ENCODE peak calls at places on chromosomes 16 and 17, in seven cellular contexts. One of them, this sample, is unnamed.

GRCh38 chr16:22188595-22189442 is 17.3 kb upstream of the EEF2K start:
- DNase-seq in CD8-positive, alpha-beta T cell: peak; percentile 66
- DNase-seq in tibial artery: peak; percentile 80
- DNase-seq in progenitor cell of endocrine pancreas: peak; percentile 51
- DNase-seq in fibroblast of the aortic adventitia: peak; percentile 97
- DNase-seq in body of pancreas: peak; percentile 91
- DNase-seq in GM13977: peak; percentile 65
- DNase-seq in this sample: peak; percentile 65

GRCh38 chr17:61461967-61462733 is 9.9 kb downstream of the TBX4 start:
- DNase-seq in CD8-positive, alpha-beta T cell: no peak
- DNase-seq in tibial artery: no peak
- DNase-seq in progenitor cell of endocrine pancreas: no peak
- DNase-seq in fibroblast of the aortic adventitia: peak; percentile 20
- DNase-seq in body of pancreas: no peak
- DNase-seq in GM13977: no peak
- DNase-seq in this sample: no peak

GRCh38 chr17:74739227-74739831 is 2.3 kb downstream of the RAB37 start:
- DNase-seq in CD8-positive, alpha-beta T cell: peak; percentile 37
- DNase-seq in tibial artery: no peak
- DNase-seq in progenitor cell of endocrine pancreas: no peak
- DNase-seq in fibroblast of the aortic adventitia: no peak
- DNase-seq in body of pancreas: no peak
- DNase-seq in GM13977: no peak
- DNase-seq in this sample: no peak

GRCh38 chr17:1644493-1645206 is 882 bp downstream of the SCARF1 start:
- DNase-seq in CD8-positive, alpha-beta T cell: no peak
- DNase-seq in tibial artery: no peak
- DNase-seq in progenitor cell of endocrine pancreas: no peak
- DNase-seq in fibroblast of the aortic adventitia: peak; percentile 17
- DNase-seq in body of pancreas: no peak
- DNase-seq in GM13977: peak; percentile 81
- DNase-seq in this sample: no peak

GRCh38 chr17:76383645-76384221 is 676 bp upstream of the SPHK1 start:
- DNase-seq in CD8-positive, alpha-beta T cell: peak; percentile 51
- DNase-seq in tibial artery: no peak
- DNase-seq in progenitor cell of endocrine pancreas: peak; percentile 43
- DNase-seq in fibroblast of the aortic adventitia: peak; percentile 58
- DNase-seq in body of pancreas: peak; percentile 49
- DNase-seq in GM13977: peak; percentile 82
- DNase-seq in this sample: no peak

GRCh38 chr16:3087836-3088235 is 11.3 kb downstream of the ZSCAN10 start:
- DNase-seq in CD8-positive, alpha-beta T cell: no peak
- DNase-seq in tibial artery: no peak
- DNase-seq in progenitor cell of endocrine pancreas: no peak
- DNase-seq in fibroblast of the aortic adventitia: no peak
- DNase-seq in body of pancreas: no peak
- DNase-seq in GM13977: peak; percentile 22
- DNase-seq in this sample: no peak

GRCh38 chr17:5832886-5833285 is 237.3 kb upstream of the WSCD1 start:
- DNase-seq in CD8-positive, alpha-beta T cell: no peak
- DNase-seq in tibial artery: no peak
- DNase-seq in progenitor cell of endocrine pancreas: no peak
- DNase-seq in fibroblast of the aortic adventitia: peak; percentile 35
- DNase-seq in body of pancreas: no peak
- DNase-seq in GM13977: no peak
- DNase-seq in this sample: no peak

GRCh38 chr17:41504126-41504977 is 1.1 kb downstream of the KRT13 start:
- DNase-seq in CD8-positive, alpha-beta T cell: no peak
- DNase-seq in tibial artery: no peak
- DNase-seq in progenitor cell of endocrine pancreas: no peak
- DNase-seq in fibroblast of the aortic adventitia: peak; percentile 25
- DNase-seq in body of pancreas: no peak
- DNase-seq in GM13977: no peak
- DNase-seq in this sample: no peak

GRCh38 chr17:8922451-8922850 is 43.1 kb downstream of the PIK3R5 start:
- DNase-seq in CD8-positive, alpha-beta T cell: no peak
- DNase-seq in tibial artery: no peak
- DNase-seq in progenitor cell of endocrine pancreas: no peak
- DNase-seq in fibroblast of the aortic adventitia: peak; percentile 81
- DNase-seq in body of pancreas: peak; percentile 51
- DNase-seq in GM13977: no peak
- DNase-seq in this sample: no peak

GRCh38 chr16:72198641-72199250 is 26.8 kb upstream of the PMFBP1 start:
- DNase-seq in CD8-positive, alpha-beta T cell: no peak
- DNase-seq in tibial artery: no peak
- DNase-seq in progenitor cell of endocrine pancreas: no peak
- DNase-seq in fibroblast of the aortic adventitia: no peak
- DNase-seq in body of pancreas: no peak
- DNase-seq in GM13977: no peak
- DNase-seq in this sample: no peak

GRCh38 chr16:68389006-68389405 is 59.3 kb downstream of the SMPD3 start:
- DNase-seq in CD8-positive, alpha-beta T cell: no peak
- DNase-seq in tibial artery: no peak
- DNase-seq in progenitor cell of endocrine pancreas: no peak
- DNase-seq in fibroblast of the aortic adventitia: no peak
- DNase-seq in body of pancreas: no peak
- DNase-seq in GM13977: no peak
- DNase-seq in this sample: no peak
- TF ChIP-seq CTCF in CD8-positive, alpha-beta T cell: no peak
- TF ChIP-seq CTCF in tibial artery: no peak
- TF ChIP-seq CTCF in progenitor cell of endocrine pancreas: no peak
- TF ChIP-seq CTCF in fibroblast of the aortic adventitia: no peak
- TF ChIP-seq CTCF in body of pancreas: no peak
- TF ChIP-seq CTCF in GM13977: no peak
- TF ChIP-seq CTCF in this sample: no peak

GRCh38 chr17:59785091-59785799 is 77.8 kb downstream of the VMP1 start:
- DNase-seq in CD8-positive, alpha-beta T cell: no peak
- DNase-seq in tibial artery: no peak
- DNase-seq in progenitor cell of endocrine pancreas: no peak
- DNase-seq in fibroblast of the aortic adventitia: peak; percentile 33
- DNase-seq in body of pancreas: no peak
- DNase-seq in GM13977: no peak
- DNase-seq in this sample: no peak

GRCh38 chr17:59790936-59791335 is 83.5 kb downstream of the VMP1 start:
- DNase-seq in CD8-positive, alpha-beta T cell: no peak
- DNase-seq in tibial artery: no peak
- DNase-seq in progenitor cell of endocrine pancreas: no peak
- DNase-seq in fibroblast of the aortic adventitia: peak; percentile 66
- DNase-seq in body of pancreas: no peak
- DNase-seq in GM13977: no peak
- DNase-seq in this sample: no peak

GRCh38 chr17:59786213-59786535 is 78.7 kb downstream of the VMP1 start:
- DNase-seq in CD8-positive, alpha-beta T cell: no peak
- DNase-seq in tibial artery: no peak
- DNase-seq in progenitor cell of endocrine pancreas: no peak
- DNase-seq in fibroblast of the aortic adventitia: no peak
- DNase-seq in body of pancreas: no peak
- DNase-seq in GM13977: no peak
- DNase-seq in this sample: no peak

GRCh38 chr17:59783221-59784016 is 76.0 kb downstream of the VMP1 start:
- DNase-seq in CD8-positive, alpha-beta T cell: no peak
- DNase-seq in tibial artery: no peak
- DNase-seq in progenitor cell of endocrine pancreas: no peak
- DNase-seq in fibroblast of the aortic adventitia: peak; percentile 61
- DNase-seq in body of pancreas: no peak
- DNase-seq in GM13977: no peak
- DNase-seq in this sample: no peak

GRCh38 chr17:59786536-59787319 is 79.3 kb downstream of the VMP1 start:
- DNase-seq in CD8-positive, alpha-beta T cell: peak; percentile 74
- DNase-seq in tibial artery: no peak
- DNase-seq in progenitor cell of endocrine pancreas: no peak
- DNase-seq in fibroblast of the aortic adventitia: peak; percentile 100
- DNase-seq in body of pancreas: peak; percentile 89
- DNase-seq in GM13977: peak; percentile 66
- DNase-seq in this sample: no peak
- TF ChIP-seq CTCF in CD8-positive, alpha-beta T cell: no peak
- TF ChIP-seq CTCF in tibial artery: no peak
- TF ChIP-seq CTCF in progenitor cell of endocrine pancreas: no peak
- TF ChIP-seq CTCF in fibroblast of the aortic adventitia: no peak
- TF ChIP-seq CTCF in body of pancreas: no peak
- TF ChIP-seq CTCF in GM13977: no peak
- TF ChIP-seq CTCF in this sample: no peak

GRCh38 chr16:56532714-56533113 is 12.9 kb upstream of the BBS2 start:
- DNase-seq in CD8-positive, alpha-beta T cell: no peak
- DNase-seq in tibial artery: no peak
- DNase-seq in progenitor cell of endocrine pancreas: no peak
- DNase-seq in fibroblast of the aortic adventitia: no peak
- DNase-seq in body of pancreas: no peak
- DNase-seq in GM13977: no peak
- DNase-seq in this sample: no peak
- TF ChIP-seq CTCF in CD8-positive, alpha-beta T cell: no peak
- TF ChIP-seq CTCF in tibial artery: no peak
- TF ChIP-seq CTCF in progenitor cell of endocrine pancreas: no peak
- TF ChIP-seq CTCF in fibroblast of the aortic adventitia: no peak
- TF ChIP-seq CTCF in body of pancreas: no peak
- TF ChIP-seq CTCF in GM13977: no peak
- TF ChIP-seq CTCF in this sample: no peak

DNA sequence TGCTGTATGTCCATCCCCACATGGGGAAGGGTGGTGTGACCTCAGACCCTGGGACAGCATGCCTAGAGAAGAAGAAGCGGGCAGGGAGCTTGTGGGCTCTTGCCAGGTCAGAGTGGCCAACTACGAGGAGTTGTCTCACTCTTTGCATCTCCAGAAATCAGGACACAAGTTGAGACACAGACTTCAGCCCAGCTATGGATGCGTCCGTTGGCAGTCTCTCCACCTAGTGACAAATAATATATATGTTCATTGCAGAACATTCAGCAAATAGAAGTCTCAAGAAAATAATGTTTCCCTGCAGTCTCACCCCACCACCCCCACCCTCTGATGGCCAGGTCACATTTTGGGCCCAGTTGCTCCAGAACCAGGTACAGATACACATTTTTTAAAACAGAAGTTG is 77.6 kb downstream of the SREBF1 start:
- DNase-seq in CD8-positive, alpha-beta T cell: no peak
- DNase-seq in tibial artery: no peak
- DNase-seq in progenitor cell of endocrine pancreas: no peak
- DNase-seq in fibroblast of the aortic adventitia: no peak
- DNase-seq in body of pancreas: no peak
- DNase-seq in GM13977: no peak
- DNase-seq in this sample: no peak
- TF ChIP-seq CTCF in CD8-positive, alpha-beta T cell: no peak
- TF ChIP-seq CTCF in tibial artery: no peak
- TF ChIP-seq CTCF in progenitor cell of endocrine pancreas: no peak
- TF ChIP-seq CTCF in fibroblast of the aortic adventitia: no peak
- TF ChIP-seq CTCF in body of pancreas: no peak
- TF ChIP-seq CTCF in GM13977: no peak
- TF ChIP-seq CTCF in this sample: no peak

GRCh38 chr16:81214745-81215166 is 23.7 kb upstream of the BCO1 start:
- DNase-seq in CD8-positive, alpha-beta T cell: no peak
- DNase-seq in tibial artery: no peak
- DNase-seq in progenitor cell of endocrine pancreas: no peak
- DNase-seq in fibroblast of the aortic adventitia: peak; percentile 15
- DNase-seq in body of pancreas: peak; percentile 14
- DNase-seq in GM13977: no peak
- DNase-seq in this sample: no peak
- TF ChIP-seq CTCF in CD8-positive, alpha-beta T cell: no peak
- TF ChIP-seq CTCF in tibial artery: no peak
- TF ChIP-seq CTCF in progenitor cell of endocrine pancreas: peak; percentile 52
- TF ChIP-seq CTCF in fibroblast of the aortic adventitia: peak; percentile 50
- TF ChIP-seq CTCF in body of pancreas: peak; percentile 24
- TF ChIP-seq CTCF in GM13977: peak; percentile 34
- TF ChIP-seq CTCF in this sample: no peak